ENCODE peak calls at places on chromosome 15, in four cellular contexts. T is WTC11, I is GM12878, S is K562. B is an unnamed sample.

GRCh38 chr15:101387591-101387990 is 92.5 kb upstream of the SNRPA1 start:
- DNase-seq in T (no peak), I (no peak), S (no peak), B (no peak)

GRCh38 chr15:68679961-68680371 is 101.2 kb downstream of the CORO2B start:
- DNase-seq in T (no peak), I (no peak), S (no peak), B (no peak)

GRCh38 chr15:61201322-61201721 is 27.8 kb downstream of the RORA start:
- DNase-seq in T (no peak), I (no peak), S (no peak), B (no peak)

GRCh38 chr15:43808435-43808950 is 8.1 kb downstream of the HYPK start:
- DNase-seq in T (no peak), I (no peak), S (no peak), B (no peak)

GRCh38 chr15:58748040-58748786 is 1.3 kb downstream of the ADAM10 start:
- DNase-seq in T (no peak), I (no peak), S (no peak), B (no peak)

GRCh38 chr15:60854858-60855568 is 374.1 kb downstream of the RORA start:
- DNase-seq in T (no peak), I (no peak), S (no peak), B (no peak)

GRCh38 chr15:67130673-67131601 is 65.5 kb downstream of the SMAD3 start:
- DNase-seq in T (no peak), I (no peak), S (no peak), B (no peak)

GRCh38 chr15:91032919-91033803 is 10.8 kb upstream of the VPS33B start:
- DNase-seq in T (peak), I (no peak), S (peak), B (peak)

GRCh38 chr15:52790166-52790708 is at the start of gene ONECUT1:
- DNase-seq in T (peak), I (no peak), S (peak), B (peak)

GRCh38 chr15:89334510-89335288 is at the start of gene POLG:
- DNase-seq in T (peak), I (peak), S (peak), B (peak)

GRCh38 chr15:68783226-68784054 is 37.3 kb downstream of the ANP32A start:
- DNase-seq in T (peak), I (no peak), S (peak), B (peak)

GRCh38 chr15:27057904-27058645 is 87.1 kb downstream of the GABRG3 start:
- DNase-seq in T (no peak), I (no peak), S (no peak), B (no peak)

GRCh38 chr15:40175160-40175559 is 14.3 kb downstream of the BUB1B start:
- DNase-seq in T (no peak), I (no peak), S (no peak), B (no peak)

GRCh38 chr15:51288143-51289065 is 50.0 kb downstream of the CYP19A1 start:
- DNase-seq in T (no peak), I (no peak), S (no peak), B (peak)

GRCh38 chr15:35349916-35350315 is 196.0 kb downstream of the DPH6 start:
- DNase-seq in T (no peak), I (no peak), S (no peak), B (no peak)
- TF ChIP-seq CREM in T (no peak), I (no peak), S (no peak), B (no peak)

GRCh38 chr15:37084602-37085001 is 15.7 kb downstream of the MEIS2 start:
- DNase-seq in T (no peak), I (no peak), S (no peak), B (no peak)
- TF ChIP-seq CBFB in T (no peak), I (no peak), S (no peak), B (no peak)

GRCh38 chr15:47409601-47410000 is 307.7 kb upstream of the SEMA6D start:
- DNase-seq in T (no peak), I (no peak), S (no peak), B (no peak)
- TF ChIP-seq CREM in T (no peak), I (no peak), S (no peak), B (no peak)

GRCh38 chr15:65366122-65366892 is 11.5 kb downstream of the IGDCC3 start:
- DNase-seq in T (no peak), I (no peak), S (no peak), B (no peak)
- TF ChIP-seq CBFB in T (no peak), I (no peak), S (no peak), B (no peak)

GRCh38 chr15:79378394-79379158 is 53.6 kb upstream of the MINAR1 start:
- DNase-seq in T (no peak), I (no peak), S (peak), B (no peak)
- TF ChIP-seq CREM in T (no peak), I (no peak), S (peak), B (no peak)

DNA sequence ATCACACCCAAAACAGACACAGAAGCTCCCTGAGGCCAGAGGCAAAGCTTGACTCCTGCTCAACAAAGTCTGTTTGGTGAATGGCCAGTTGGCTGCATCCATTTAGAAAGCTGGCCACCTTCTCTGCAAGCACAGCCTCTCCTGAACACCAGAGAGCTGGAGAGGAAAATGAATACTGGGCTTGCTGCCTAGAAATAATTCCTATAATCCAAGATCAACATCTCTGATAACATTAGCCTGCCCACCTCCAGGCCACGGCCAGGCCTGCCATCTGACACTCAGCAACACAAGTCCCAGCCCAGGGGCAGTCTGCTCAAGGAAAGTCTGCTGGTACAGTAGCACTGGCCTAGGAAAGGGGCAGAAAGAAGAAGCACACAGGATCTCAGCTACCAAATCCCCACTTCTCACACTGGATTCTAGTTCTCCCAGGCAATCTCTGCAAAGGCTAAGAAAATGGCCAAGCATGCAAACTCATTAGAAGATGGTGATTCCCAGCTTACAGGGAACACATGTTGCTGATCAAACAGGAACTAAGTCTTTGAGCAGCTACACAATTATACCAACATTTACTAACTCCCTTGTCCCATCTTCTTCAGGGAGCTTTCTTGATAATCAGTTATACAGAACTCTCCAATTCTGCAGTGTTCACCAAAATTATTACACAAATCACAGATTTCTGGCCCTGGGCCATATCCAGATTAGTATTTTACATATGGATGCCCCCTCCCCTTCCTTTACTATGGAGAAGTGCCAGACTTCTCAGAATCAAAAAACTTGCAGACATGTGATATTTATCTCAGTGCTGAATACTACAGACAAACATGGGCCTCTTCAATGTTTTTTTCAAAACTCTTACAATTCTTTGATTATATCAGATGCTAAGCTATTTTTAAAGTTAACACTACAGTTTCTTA is 9.9 kb downstream of the TBC1D2B start:
- DNase-seq in T (peak), I (no peak), S (no peak), B (no peak)
- TF ChIP-seq CBFB in T (no peak), I (no peak), S (no peak), B (no peak)

GRCh38 chr15:69845159-69845558 is 252.6 kb downstream of the TLE3 start:
- DNase-seq in T (no peak), I (no peak), S (no peak), B (no peak)

GRCh38 chr15:69852482-69853275 is 245.0 kb downstream of the TLE3 start:
- DNase-seq in T (no peak), I (no peak), S (no peak), B (no peak)

GRCh38 chr15:69849232-69849610 is 248.5 kb downstream of the TLE3 start:
- DNase-seq in T (no peak), I (no peak), S (no peak), B (no peak)

GRCh38 chr15:69847625-69848024 is 250.1 kb downstream of the TLE3 start:
- DNase-seq in T (no peak), I (no peak), S (no peak), B (no peak)

DNA sequence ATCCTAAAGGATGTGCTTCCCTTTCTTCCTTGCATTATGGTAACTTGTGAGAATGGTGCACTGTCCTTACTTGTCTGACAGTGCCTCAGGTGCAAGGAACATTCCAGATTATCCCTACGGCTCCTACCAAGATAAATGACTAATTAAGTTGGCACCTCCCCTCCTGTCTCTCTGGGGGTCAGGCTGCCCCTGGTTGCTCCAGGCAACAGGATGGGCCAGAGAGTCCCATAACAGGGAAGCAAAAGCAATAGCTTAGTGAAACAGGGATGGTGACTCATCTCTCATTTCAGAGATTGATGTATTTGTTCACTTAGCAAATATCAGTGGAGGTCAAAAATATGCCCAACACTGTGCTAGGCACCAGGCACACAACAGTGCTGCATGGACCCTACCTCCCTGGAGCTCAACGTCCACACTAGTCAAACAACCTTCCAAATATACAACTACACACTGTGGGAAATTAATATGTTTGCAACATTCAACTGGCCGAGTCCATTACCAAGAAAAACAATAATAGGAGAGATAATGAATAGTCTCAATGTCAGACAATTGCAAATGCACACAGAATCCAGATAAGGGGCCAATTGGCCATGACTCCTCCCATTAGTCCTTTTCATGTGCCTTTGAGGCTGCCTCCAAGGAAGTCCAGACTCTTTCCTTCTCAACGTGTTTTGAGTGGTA is 249.0 kb downstream of the TLE3 start:
- DNase-seq in T (no peak), I (no peak), S (no peak), B (no peak)
- TF ChIP-seq CREM in T (no peak), I (no peak), S (no peak), B (no peak)

B was measured in HepG2.